ENCODE peak calls at places on chromosome 22, in ten cellular contexts. Y, E, C, O, W, F, K, G, U and D are unnamed samples.

GRCh38 chr22:44519895-44520294 is 21.9 kb upstream of the RTL6 start:
- DNase-seq in Y (no peak), E (no peak), C (no peak), O (no peak), W (no peak), F (no peak), K (no peak), G (no peak), U (no peak), D (no peak)

GRCh38 chr22:49763138-49763537 is 64.5 kb downstream of the BRD1 start:
- DNase-seq in Y (no peak), E (no peak), C (no peak), O (no peak), W (no peak), F (no peak), K (no peak), G (no peak), U (no peak), D (peak; percentile 5)

GRCh38 chr22:17569971-17570511 is 6.7 kb downstream of the SLC25A18 start:
- DNase-seq in Y (peak; percentile 39), E (peak; percentile 72), C (no peak), O (no peak), W (no peak), F (peak; percentile 67), K (no peak), G (peak; percentile 29), U (no peak), D (no peak)

GRCh38 chr22:33832558-33833151 is 87.6 kb downstream of the LARGE1 start:
- DNase-seq in Y (peak; percentile 16), E (peak; percentile 50), C (no peak), O (no peak), W (no peak), F (peak; percentile 3), K (no peak), G (no peak), U (no peak), D (no peak)

GRCh38 chr22:50262460-50262911 is 1.0 kb upstream of the MAPK12 start:
- DNase-seq in Y (no peak), E (no peak), C (no peak), O (no peak), W (no peak), F (no peak), K (no peak), G (peak; percentile 40), U (no peak), D (no peak)

GRCh38 chr22:33299245-33299956 is 241.2 kb upstream of the SYN3 start:
- DNase-seq in Y (no peak), E (no peak), C (no peak), O (no peak), W (no peak), F (no peak), K (no peak), G (no peak), U (no peak), D (peak; percentile 3)

GRCh38 chr22:21735198-21736083 is at the start of gene YPEL1:
- DNase-seq in Y (peak; percentile 94), E (peak; percentile 98), C (peak; percentile 95), O (peak; percentile 96), W (peak; percentile 98), F (peak; percentile 96), K (peak; percentile 95), G (peak; percentile 99), U (peak; percentile 99), D (peak; percentile 99)

GRCh38 chr22:22880645-22881044 is 7.0 kb upstream of the IGLL5 start:
- DNase-seq in Y (no peak), E (no peak), C (no peak), O (no peak), W (no peak), F (no peak), K (no peak), G (no peak), U (no peak), D (no peak)

GRCh38 chr22:49966041-49966715 is 5.6 kb downstream of the PIM3 start:
- DNase-seq in Y (no peak), E (no peak), C (no peak), O (peak; percentile 1), W (peak; percentile 21), F (no peak), K (no peak), G (no peak), U (peak; percentile 82), D (peak; percentile 46)

GRCh38 chr22:19174106-19175025 is 4.2 kb downstream of the SLC25A1 start:
- DNase-seq in Y (peak; percentile 69), E (peak; percentile 89), C (peak; percentile 56), O (no peak), W (no peak), F (peak; percentile 39), K (peak; percentile 94), G (peak; percentile 88), U (peak; percentile 52), D (no peak)

GRCh38 chr22:19176175-19176630 is 2.3 kb downstream of the SLC25A1 start:
- DNase-seq in Y (no peak), E (no peak), C (no peak), O (no peak), W (no peak), F (no peak), K (no peak), G (peak; percentile 27), U (peak; percentile 70), D (peak; percentile 36)

GRCh38 chr22:19176732-19177131 is 1.8 kb downstream of the SLC25A1 start:
- DNase-seq in Y (no peak), E (no peak), C (no peak), O (no peak), W (no peak), F (no peak), K (no peak), G (peak; percentile 20), U (peak; percentile 76), D (no peak)

GRCh38 chr22:19175602-19176174 is 2.8 kb downstream of the SLC25A1 start:
- DNase-seq in Y (no peak), E (no peak), C (no peak), O (no peak), W (no peak), F (no peak), K (no peak), G (peak; percentile 17), U (peak; percentile 82), D (peak; percentile 59)

DNA sequence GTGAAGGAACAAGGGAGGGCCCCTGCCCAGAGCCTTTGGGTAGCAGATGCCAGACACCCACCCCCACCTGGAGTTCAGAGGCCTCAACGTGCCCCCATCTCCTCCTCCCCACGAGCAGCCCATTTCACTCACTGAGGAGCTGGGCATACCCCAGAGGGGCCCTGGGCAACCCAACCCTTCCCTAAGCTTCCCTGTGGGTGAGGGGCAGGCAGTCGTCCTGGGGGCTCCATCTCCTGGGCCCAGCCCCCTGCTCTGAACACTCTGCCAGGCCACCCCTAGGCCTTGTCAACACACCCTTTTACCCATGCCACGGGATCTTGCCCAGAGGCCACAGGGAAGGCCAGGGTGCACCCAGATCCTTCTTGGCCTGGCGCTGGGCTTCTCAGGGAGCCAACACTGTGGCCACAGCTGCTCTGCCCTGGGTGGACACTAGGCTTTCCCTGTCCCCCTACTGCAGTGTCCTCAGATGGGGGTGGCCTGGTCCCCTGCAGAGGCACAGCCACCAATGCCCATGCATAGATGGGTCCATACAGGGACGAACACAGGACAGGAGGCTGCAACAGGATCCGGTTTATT is 3.4 kb downstream of the SLC25A1 start:
- DNase-seq in Y (no peak), E (no peak), C (no peak), O (no peak), W (no peak), F (no peak), K (no peak), G (peak; percentile 14), U (peak; percentile 80), D (no peak)
- H3K4me3 ChIP-seq in Y (no peak overlapping the region), E (no peak overlapping the region), C (no peak overlapping the region), O (no peak overlapping the region), W (no peak overlapping the region), F (no peak overlapping the region), K (no peak overlapping the region), G (no peak overlapping the region), U (no peak overlapping the region), D (no peak overlapping the region)

GRCh38 chr22:35044607-35045390 is 21.2 kb upstream of the ISX start:
- DNase-seq in Y (no peak), E (no peak), C (no peak), O (no peak), W (no peak), F (no peak), K (no peak), G (no peak), U (no peak), D (no peak)
- H3K4me3 ChIP-seq in Y (no peak overlapping the region), E (no peak overlapping the region), C (no peak overlapping the region), O (no peak overlapping the region), W (no peak overlapping the region), F (no peak overlapping the region), K (no peak overlapping the region), G (no peak overlapping the region), U (no peak overlapping the region), D (no peak overlapping the region)

GRCh38 chr22:37020192-37020479 is 594 bp downstream of the MPST start:
- DNase-seq in Y (peak; percentile 53), E (peak; percentile 59), C (peak; percentile 63), O (peak; percentile 34), W (peak; percentile 80), F (peak; percentile 50), K (peak; percentile 56), G (peak; percentile 72), U (no peak), D (peak; percentile 75)
- H3K4me3 ChIP-seq in Y (peak overlapping the region; percentile 88), E (peak overlapping the region; percentile 84), C (peak overlapping the region; percentile 87), O (peak overlapping the region; percentile 95), W (peak overlapping the region; percentile 87), F (peak overlapping the region; percentile 84), K (peak overlapping the region; percentile 63), G (peak overlapping the region; percentile 84), U (peak overlapping the region; percentile 96), D (peak overlapping the region; percentile 90)

GRCh38 chr22:41913040-41913719 is 1.7 kb downstream of the SHISA8 start:
- DNase-seq in Y (no peak), E (no peak), C (no peak), O (no peak), W (no peak), F (no peak), K (no peak), G (no peak), U (no peak), D (no peak)

GRCh38 chr22:41915035-41915782 is at the start of gene SHISA8:
- DNase-seq in Y (peak; percentile 39), E (peak; percentile 56), C (peak; percentile 54), O (peak; percentile 42), W (peak; percentile 58), F (peak; percentile 27), K (peak; percentile 16), G (peak; percentile 72), U (no peak), D (peak; percentile 57)

GRCh38 chr22:41915783-41916493 is 1.1 kb upstream of the SHISA8 start:
- DNase-seq in Y (no peak), E (no peak), C (no peak), O (no peak), W (no peak), F (no peak), K (no peak), G (no peak), U (no peak), D (no peak)

GRCh38 chr22:41913842-41914534 is 886 bp downstream of the SHISA8 start:
- DNase-seq in Y (no peak), E (no peak), C (no peak), O (no peak), W (no peak), F (no peak), K (no peak), G (no peak), U (no peak), D (no peak)

DNA sequence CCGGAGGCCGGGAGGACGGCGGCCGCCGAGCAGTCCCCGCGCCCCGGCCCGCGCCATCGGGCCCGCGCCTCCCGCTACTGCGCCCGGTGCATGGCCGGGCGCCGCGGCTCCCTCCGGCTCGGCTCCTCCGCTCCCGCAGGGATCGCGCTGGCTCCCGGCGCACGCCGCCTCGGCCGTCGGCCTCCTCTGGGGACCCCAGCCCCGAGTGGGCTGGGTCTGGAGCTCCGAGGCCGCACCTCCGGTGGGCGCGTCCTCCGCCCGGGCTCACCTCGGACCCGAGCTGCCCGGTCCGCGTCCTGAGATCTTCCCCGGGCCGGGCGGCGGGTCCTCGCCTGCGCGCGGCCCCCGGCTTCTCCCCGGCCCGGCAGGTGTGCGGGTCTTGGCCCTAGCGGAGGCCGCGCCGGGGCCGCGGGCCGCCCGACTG is 251 bp downstream of the SHISA8 start:
- DNase-seq in Y (no peak), E (no peak), C (no peak), O (no peak), W (no peak), F (no peak), K (no peak), G (no peak), U (no peak), D (no peak)
- H3K4me3 ChIP-seq in Y (no peak overlapping the region), E (no peak overlapping the region), C (no peak overlapping the region), O (peak overlapping the region; percentile 46), W (peak overlapping the region; percentile 34), F (no peak overlapping the region), K (no peak overlapping the region), G (no peak overlapping the region), U (peak overlapping the region; percentile 52), D (no peak overlapping the region)